ENCODE peak calls at places on chromosome 11, in five cellular contexts. M, O, X, Y and P are unnamed samples.

GRCh38 chr11:47005441-47005840 is 68.9 kb downstream of the CSTPP1 start:
- DNase-seq in M (no peak), O (no peak), X (no peak), Y (no peak), P (no peak)

GRCh38 chr11:105763594-105763993 is 153.7 kb downstream of the GRIA4 start:
- DNase-seq in M (no peak), O (no peak), X (no peak), Y (no peak), P (no peak)

GRCh38 chr11:62418733-62419132 is at the start of gene SCGB1A1:
- DNase-seq in M (no peak), O (no peak), X (no peak), Y (no peak), P (no peak)

GRCh38 chr11:130636672-130637463 is 188.4 kb downstream of the ADAMTS15 start:
- DNase-seq in M (no peak), O (no peak), X (no peak), Y (no peak), P (peak)

GRCh38 chr11:66085071-66085470 is 15.0 kb downstream of the PACS1 start:
- DNase-seq in M (no peak), O (no peak), X (no peak), Y (no peak), P (no peak)

GRCh38 chr11:14500181-14500651 is 605 bp upstream of the COPB1 start:
- DNase-seq in M (no peak), O (peak), X (no peak), Y (peak), P (no peak)

GRCh38 chr11:41978951-41979350 is 519.5 kb upstream of the LRRC4C start:
- DNase-seq in M (no peak), O (no peak), X (no peak), Y (no peak), P (no peak)

GRCh38 chr11:45457649-45458048 is 171.5 kb upstream of the SYT13 start:
- DNase-seq in M (no peak), O (peak), X (no peak), Y (no peak), P (no peak)

GRCh38 chr11:70668204-70669202 is 270.2 kb downstream of the CTTN start:
- DNase-seq in M (no peak), O (no peak), X (no peak), Y (no peak), P (no peak)

GRCh38 chr11:76623171-76623883 is 47.2 kb downstream of the LRRC32 start:
- DNase-seq in M (peak), O (no peak), X (no peak), Y (no peak), P (no peak)

GRCh38 chr11:9260182-9261146 is 4.7 kb downstream of the DENND5A start:
- DNase-seq in M (no peak), O (no peak), X (no peak), Y (no peak), P (no peak)

GRCh38 chr11:115758011-115758410 is 253.8 kb upstream of the CADM1 start:
- DNase-seq in M (no peak), O (no peak), X (no peak), Y (no peak), P (no peak)

GRCh38 chr11:119375629-119376196 is 5.8 kb downstream of the USP2 start:
- DNase-seq in M (peak), O (no peak), X (peak), Y (no peak), P (no peak)

GRCh38 chr11:30344085-30344484 is 21.2 kb downstream of the ARL14EP start:
- DNase-seq in M (no peak), O (no peak), X (no peak), Y (no peak), P (no peak)

GRCh38 chr11:72012091-72012630 is 13.5 kb downstream of the IL18BP start:
- DNase-seq in M (no peak), O (no peak), X (no peak), Y (no peak), P (no peak)

GRCh38 chr11:119100246-119100959 is 1.2 kb downstream of the DPAGT1 start:
- DNase-seq in M (peak), O (peak), X (no peak), Y (no peak), P (no peak)

GRCh38 chr11:96412761-96413381 is 23.1 kb downstream of the JRKL start:
- DNase-seq in M (no peak), O (no peak), X (no peak), Y (no peak), P (no peak)

GRCh38 chr11:116953525-116954284 is 116.3 kb upstream of the APOA1 start:
- DNase-seq in M (no peak), O (no peak), X (no peak), Y (no peak), P (no peak)

GRCh38 chr11:14748093-14748492 is 104.5 kb downstream of the PDE3B start:
- DNase-seq in M (no peak), O (no peak), X (no peak), Y (no peak), P (no peak)

GRCh38 chr11:74195828-74196227 is 24.7 kb downstream of the PPME1 start:
- DNase-seq in M (no peak), O (no peak), X (no peak), Y (no peak), P (no peak)

GRCh38 chr11:86952221-86952875 is 2.8 kb downstream of the FZD4 start:
- DNase-seq in M (no peak), O (no peak), X (no peak), Y (no peak), P (no peak)

GRCh38 chr11:70205049-70205725 is 2.1 kb downstream of the FADD start:
- DNase-seq in M (peak), O (no peak), X (no peak), Y (no peak), P (no peak)

GRCh38 chr11:113465786-113466185 is 9.4 kb downstream of the DRD2 start:
- DNase-seq in M (no peak), O (no peak), X (no peak), Y (no peak), P (no peak)

GRCh38 chr11:45964911-45965389 is 42.5 kb downstream of the LARGE2 start:
- DNase-seq in M (no peak), O (peak), X (peak), Y (peak), P (peak)

GRCh38 chr11:122656073-122656630 is 630 bp downstream of the UBASH3B start:
- DNase-seq in M (peak), O (peak), X (no peak), Y (no peak), P (peak)

GRCh38 chr11:57301711-57302423 is 22.9 kb downstream of the TNKS1BP1 start:
- DNase-seq in M (no peak), O (no peak), X (no peak), Y (no peak), P (no peak)

GRCh38 chr11:100557830-100558611 is 129.1 kb upstream of the ARHGAP42 start:
- DNase-seq in M (no peak), O (no peak), X (no peak), Y (no peak), P (no peak)

GRCh38 chr11:66454253-66454652 is 12.5 kb upstream of the PELI3 start:
- DNase-seq in M (no peak), O (peak), X (no peak), Y (no peak), P (no peak)

GRCh38 chr11:34643846-34644245 is 23.0 kb downstream of the EHF start:
- DNase-seq in M (no peak), O (no peak), X (no peak), Y (no peak), P (no peak)

GRCh38 chr11:45334410-45334809 is 48.3 kb upstream of the SYT13 start:
- DNase-seq in M (no peak), O (no peak), X (no peak), Y (no peak), P (no peak)